ENCODE peak calls at places on chromosomes 1 and 21, in eight cellular contexts. L is uterus, W is adrenal gland, V is hepatocyte, G is cardiac muscle cell, O is colonic mucosa, M is aorta, F is heart left ventricle. U is an unnamed sample.

GRCh38 chr1:113758631-113759340 is 500 bp downstream of the PHTF1 start:
- DNase-seq in V (peak; percentile 76), M (peak; percentile 82), W (peak; percentile 69), L (peak; percentile 50), G (peak; percentile 74), O (peak; percentile 78), F (peak; percentile 82), U (peak; percentile 84)

GRCh38 chr1:222817529-222817928 is 2.7 kb downstream of the DISP1 start:
- DNase-seq in O (no peak), W (peak; percentile 30), F (no peak), V (peak; percentile 58), G (no peak), M (no peak), L (peak; percentile 36), U (no peak)

GRCh38 chr1:93816970-93817738 is 61.9 kb downstream of the DNTTIP2 start:
- DNase-seq in W (peak; percentile 49), F (no peak), O (no peak), M (no peak), V (peak; percentile 48), G (no peak), L (peak; percentile 30), U (no peak)

GRCh38 chr1:56169856-56170255 is 409.5 kb downstream of the PLPP3 start:
- DNase-seq in G (no peak), V (no peak), M (no peak), W (no peak), O (no peak), L (no peak), F (no peak), U (no peak)

GRCh38 chr1:24380508-24380907 is 33.1 kb downstream of the STPG1 start:
- DNase-seq in M (no peak), V (no peak), L (no peak), W (no peak), O (peak; percentile 17), G (no peak), F (no peak), U (no peak)

GRCh38 chr1:6466023-6466422 is at the start of gene TNFRSF25:
- DNase-seq in W (no peak), M (no peak), F (no peak), O (no peak), V (no peak), L (no peak), G (no peak), U (no peak)

GRCh38 chr1:11273595-11274234 is 717 bp downstream of the UBIAD1 start:
- DNase-seq in W (no peak), L (no peak), M (no peak), F (no peak), V (no peak), O (no peak), G (peak; percentile 28), U (no peak)

GRCh38 chr1:178938959-178939317 is 68.1 kb upstream of the ANGPTL1 start:
- DNase-seq in W (peak; percentile 90), O (no peak), G (no peak), M (peak; percentile 86), V (peak; percentile 51), L (peak; percentile 94), F (peak; percentile 81), U (no peak)

GRCh38 chr21:26686278-26686677 is 113.2 kb upstream of the CYYR1 start:
- DNase-seq in L (no peak), F (no peak), O (no peak), V (no peak), W (peak; percentile 39), G (no peak), M (no peak), U (no peak)

GRCh38 chr1:74584185-74584584 is 71.8 kb upstream of the LRRC53 start:
- DNase-seq in F (no peak), V (no peak), L (no peak), O (no peak), W (no peak), G (no peak), M (no peak), U (no peak)

GRCh38 chr1:185401019-185401418 is 84.0 kb upstream of the IVNS1ABP start:
- DNase-seq in F (no peak), M (no peak), O (no peak), G (no peak), L (no peak), W (no peak), V (no peak), U (no peak)

GRCh38 chr1:23791434-23792047 is 596 bp downstream of the LYPLA2 start:
- DNase-seq in L (no peak), O (peak; percentile 61), M (no peak), G (peak; percentile 47), F (no peak), W (peak; percentile 48), V (peak; percentile 49), U (peak; percentile 61)

GRCh38 chr1:81351864-81352263 is 448.9 kb upstream of the ADGRL2 start:
- DNase-seq in O (no peak), W (no peak), F (no peak), V (no peak), G (no peak), L (no peak), M (no peak), U (no peak)

GRCh38 chr1:21586926-21587601 is 77.8 kb downstream of the ALPL start:
- DNase-seq in L (peak; percentile 56), W (peak; percentile 97), F (peak; percentile 75), V (peak; percentile 88), G (peak; percentile 60), M (peak; percentile 77), O (no peak), U (peak; percentile 84)

GRCh38 chr1:64967381-64967780 is 1.0 kb upstream of the JAK1 start:
- DNase-seq in G (peak; percentile 49), V (no peak), O (peak; percentile 41), F (no peak), W (peak; percentile 14), M (no peak), L (no peak), U (no peak)

GRCh38 chr21:38787461-38788274 is 18.1 kb upstream of the ETS2 start:
- DNase-seq in G (no peak), M (no peak), V (peak; percentile 92), O (peak; percentile 86), F (no peak), L (no peak), W (peak; percentile 54), U (no peak)

GRCh38 chr1:82927753-82928152 is 1071.2 kb downstream of the TTLL7 start:
- DNase-seq in W (no peak), M (no peak), G (no peak), F (no peak), L (no peak), V (peak; percentile 20), O (no peak), U (no peak)

GRCh38 chr1:227215863-227216510 is 102.3 kb downstream of the CDC42BPA start:
- DNase-seq in L (no peak), V (no peak), W (no peak), G (no peak), M (no peak), F (no peak), O (no peak), U (no peak)

GRCh38 chr1:156676820-156677615 is at the start of gene NES:
- DNase-seq in O (peak; percentile 59), G (peak; percentile 91), L (peak; percentile 86), V (peak; percentile 68), W (peak; percentile 49), F (peak; percentile 90), M (peak; percentile 85), U (no peak)

GRCh38 chr21:28066051-28066450 is 926.6 kb downstream of the LTN1 start:
- DNase-seq in W (no peak), V (no peak), F (no peak), O (no peak), M (no peak), L (no peak), G (no peak), U (no peak)
- H3K4me1 ChIP-seq in W (no peaks in the 10 kb centered on the region), V (peaks cover 15% of the 10 kb centered on the region), F (no peaks in the 10 kb centered on the region), O (no peaks in the 10 kb centered on the region), M (no peaks in the 10 kb centered on the region), L (no peaks in the 10 kb centered on the region), G (peaks cover 39% of the 10 kb centered on the region), U (peaks cover 7% of the 10 kb centered on the region)

GRCh38 chr1:1264868-1265272 is 8.8 kb downstream of the UBE2J2 start:
- DNase-seq in M (no peak), G (no peak), W (no peak), F (no peak), L (no peak), O (no peak), V (no peak), U (no peak)
- H3K4me1 ChIP-seq in M (no peaks in the 10 kb centered on the region), G (no peaks in the 10 kb centered on the region), W (no peaks in the 10 kb centered on the region), F (no peaks in the 10 kb centered on the region), L (no peaks in the 10 kb centered on the region), O (no peaks in the 10 kb centered on the region), V (no peaks in the 10 kb centered on the region), U (peaks cover 17% of the 10 kb centered on the region)

DNA sequence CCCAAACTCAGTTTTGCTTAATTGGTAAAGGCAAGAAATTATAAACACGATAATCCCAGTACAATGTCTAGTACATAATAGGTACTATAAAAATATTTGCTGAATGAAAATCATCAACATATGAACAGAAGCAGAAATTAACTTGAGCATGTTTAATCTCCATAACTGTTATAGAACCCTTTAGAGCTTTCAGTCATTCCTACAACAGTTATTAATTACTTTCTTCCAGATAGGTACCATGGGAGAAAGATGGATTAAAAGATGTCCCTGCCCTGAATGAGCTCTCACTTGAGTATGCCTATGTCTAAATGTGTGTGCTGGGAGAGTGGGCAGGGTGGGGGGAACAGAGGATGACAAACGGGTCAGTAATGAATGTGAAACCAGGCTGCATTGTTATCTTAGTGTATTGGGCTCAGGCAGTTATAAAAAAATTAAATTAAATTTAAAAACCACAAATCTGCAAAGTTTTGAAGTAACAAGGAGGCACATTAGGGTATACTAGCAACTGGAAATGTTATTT is 2.4 kb downstream of the EPS15 start:
- DNase-seq in W (no peak), V (no peak), F (no peak), L (no peak), G (no peak), M (no peak), O (no peak), U (no peak)
- H3K4me1 ChIP-seq in W (peaks cover 56% of the 10 kb centered on the region), V (peaks cover 22% of the 10 kb centered on the region), F (peaks cover 9% of the 10 kb centered on the region), L (peaks cover 5% of the 10 kb centered on the region), G (peaks cover 30% of the 10 kb centered on the region), M (peaks cover 3% of the 10 kb centered on the region), O (peaks cover 20% of the 10 kb centered on the region), U (peaks cover 73% of the 10 kb centered on the region)

DNA sequence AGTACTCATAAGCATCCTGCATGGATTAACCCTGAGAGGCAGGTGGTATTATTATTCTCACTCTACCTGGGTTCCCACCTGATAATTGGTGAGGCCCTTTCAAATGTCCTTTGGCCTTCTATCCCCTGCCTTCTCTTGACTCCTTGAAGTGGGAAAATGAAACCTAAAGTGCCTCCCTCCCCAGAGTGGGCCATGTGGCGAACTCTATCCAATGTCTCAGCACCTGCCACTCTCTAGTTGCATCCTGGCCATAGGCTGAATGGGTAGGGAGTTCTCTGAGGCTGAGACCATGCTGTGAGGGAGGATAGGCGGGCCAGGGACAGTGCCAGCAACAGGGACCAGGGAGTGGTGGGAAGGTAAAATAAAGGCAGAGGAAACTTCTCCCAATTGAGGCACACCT is 35.3 kb downstream of the ELF3 start:
- DNase-seq in O (peak; percentile 42), F (no peak), L (no peak), V (no peak), G (no peak), M (no peak), W (no peak), U (no peak)
- H3K4me1 ChIP-seq in O (peaks cover 10% of the 10 kb centered on the region), F (no peaks in the 10 kb centered on the region), L (no peaks in the 10 kb centered on the region), V (peaks cover 30% of the 10 kb centered on the region), G (peaks cover 22% of the 10 kb centered on the region), M (no peaks in the 10 kb centered on the region), W (no peaks in the 10 kb centered on the region), U (peaks cover 18% of the 10 kb centered on the region)

GRCh38 chr1:204670152-204670927 is 15.2 kb downstream of the LRRN2 start:
- DNase-seq in O (no peak), V (peak; percentile 39), F (no peak), G (no peak), L (no peak), M (no peak), W (no peak), U (no peak)
- H3K4me1 ChIP-seq in O (no peaks in the 10 kb centered on the region), V (no peaks in the 10 kb centered on the region), F (no peaks in the 10 kb centered on the region), G (no peaks in the 10 kb centered on the region), L (no peaks in the 10 kb centered on the region), M (no peaks in the 10 kb centered on the region), W (no peaks in the 10 kb centered on the region), U (no peaks in the 10 kb centered on the region)

U was measured in lower lobe of right lung.